ENCODE peak calls at places on chromosomes 13 and 19, in six cellular contexts. D, F, A, X, E and C are unnamed samples.

GRCh38 chr19:48169585-48169973 is 565 bp downstream of the LIG1 start:
- DNase-seq in E (peak), D (peak), X (peak), A (peak), F (peak), C (peak)

GRCh38 chr13:111906306-111906705 is 160.6 kb upstream of the SOX1 start:
- DNase-seq in A (no peak), F (peak), E (peak), D (no peak), X (no peak), C (no peak)

GRCh38 chr13:52879950-52880650 is 31.7 kb upstream of the PCDH8 start:
- DNase-seq in A (no peak), X (no peak), E (no peak), F (no peak), D (no peak), C (no peak)

GRCh38 chr19:31611348-31611877 is 262.2 kb upstream of the TSHZ3 start:
- DNase-seq in D (no peak), E (no peak), F (no peak), A (no peak), X (no peak), C (no peak)

GRCh38 chr19:56091066-56091490 is 30.0 kb downstream of the ZNF787 start:
- DNase-seq in A (peak), E (no peak), F (no peak), D (no peak), X (peak), C (peak)

GRCh38 chr19:42024622-42025111 is 30.6 kb upstream of the ATP1A3 start:
- DNase-seq in X (peak), D (no peak), F (no peak), E (no peak), A (no peak), C (no peak)

GRCh38 chr19:13016245-13016627 is 21.0 kb downstream of the NFIX start:
- DNase-seq in X (no peak), A (no peak), E (no peak), D (no peak), F (no peak), C (no peak)

GRCh38 chr13:98535501-98536357 is 41.2 kb downstream of the STK24 start:
- DNase-seq in E (no peak), A (no peak), D (no peak), X (peak), F (no peak), C (peak)

GRCh38 chr19:16078311-16078758 is 2.0 kb downstream of the TPM4 start:
- DNase-seq in F (no peak), E (no peak), D (peak), A (peak), X (no peak), C (peak)

GRCh38 chr19:46416077-46416709 is 2.8 kb upstream of the CCDC8 start:
- DNase-seq in A (peak), X (peak), D (no peak), F (no peak), E (peak), C (peak)

GRCh38 chr13:79810671-79811070 is 329.7 kb downstream of the NDFIP2 start:
- DNase-seq in F (no peak), E (no peak), A (no peak), D (no peak), X (peak), C (peak)

GRCh38 chr13:102591988-102592781 is 4.6 kb upstream of the TPP2 start:
- DNase-seq in D (peak), F (peak), A (peak), X (peak), E (peak), C (peak)

GRCh38 chr13:37715606-37716015 is 117.0 kb upstream of the POSTN start:
- DNase-seq in X (peak), F (no peak), E (peak), D (no peak), A (no peak), C (peak)

GRCh38 chr19:22918221-22918620 is 84.8 kb downstream of the ZNF728 start:
- DNase-seq in X (no peak), F (no peak), A (no peak), D (no peak), E (no peak), C (no peak)

GRCh38 chr13:40313269-40314200 is 352.9 kb downstream of the FOXO1 start:
- DNase-seq in F (no peak), E (no peak), D (no peak), A (no peak), X (no peak), C (no peak)

GRCh38 chr13:105962080-105962479 is 573.4 kb downstream of the EFNB2 start:
- DNase-seq in A (peak), X (no peak), D (no peak), E (no peak), F (no peak), C (no peak)

GRCh38 chr13:28819748-28820098 is 416 bp upstream of the MTUS2 start:
- DNase-seq in D (no peak), A (peak), E (no peak), X (peak), F (no peak), C (peak)

GRCh38 chr19:23461120-23461519 is 65.8 kb upstream of the ZNF91 start:
- DNase-seq in D (no peak), F (no peak), E (no peak), A (no peak), X (no peak), C (no peak)

GRCh38 chr19:41700381-41701195 is 7.8 kb upstream of the CEACAM5 start:
- DNase-seq in F (peak), E (peak), D (no peak), X (no peak), A (no peak), C (no peak)

GRCh38 chr19:13102416-13102665 is 317 bp downstream of the LYL1 start:
- DNase-seq in F (no peak), E (no peak), X (no peak), A (no peak), D (no peak), C (no peak)

GRCh38 chr13:29925457-29925856 is 75.0 kb upstream of the UBL3 start:
- DNase-seq in X (peak), E (peak), F (peak), A (peak), D (no peak), C (peak)

GRCh38 chr19:6062961-6063575 is 47.2 kb downstream of the RFX2 start:
- DNase-seq in A (no peak), X (no peak), F (no peak), D (no peak), E (peak), C (no peak)

GRCh38 chr13:20738616-20739015 is 35.1 kb downstream of the IL17D start:
- DNase-seq in A (no peak), X (no peak), D (no peak), E (no peak), F (no peak), C (no peak)

GRCh38 chr19:3986260-3987041 is 1.2 kb upstream of the EEF2 start:
- DNase-seq in A (peak), E (no peak), D (peak), F (no peak), X (peak), C (peak)
- H3K4me3 ChIP-seq in A (no peak), E (peak), D (peak), F (no peak), X (peak), C (peak)

GRCh38 chr19:10093295-10094186 is 7.4 kb downstream of the SHFL start:
- DNase-seq in F (no peak), E (no peak), X (no peak), D (no peak), A (no peak), C (peak)

GRCh38 chr19:10092648-10093294 is 6.7 kb downstream of the SHFL start:
- DNase-seq in A (no peak), F (no peak), E (no peak), X (no peak), D (no peak), C (no peak)

GRCh38 chr19:10095622-10095947 is 6.9 kb downstream of the ANGPTL6 start:
- DNase-seq in D (no peak), A (no peak), F (no peak), X (no peak), E (no peak), C (no peak)

GRCh38 chr19:10096615-10096963 is 5.9 kb downstream of the ANGPTL6 start:
- DNase-seq in F (no peak), D (no peak), A (peak), X (no peak), E (peak), C (no peak)

GRCh38 chr19:10095948-10096614 is 6.4 kb downstream of the ANGPTL6 start:
- DNase-seq in D (peak), A (peak), E (peak), X (peak), F (peak), C (peak)
- H3K4me3 ChIP-seq in D (peak), A (no peak), E (peak), X (peak), F (peak), C (peak)

GRCh38 chr19:2051771-2052704 is 994 bp upstream of the MKNK2 start:
- DNase-seq in F (peak), A (peak), E (no peak), X (no peak), D (peak), C (no peak)
- H3K4me3 ChIP-seq in F (no peak), A (no peak), E (peak), X (no peak), D (peak), C (no peak)

GRCh38 chr19:1273263-1274041 is 1.9 kb upstream of the FAM174C start:
- DNase-seq in X (peak), F (no peak), E (no peak), A (no peak), D (no peak), C (no peak)
- H3K4me3 ChIP-seq in X (no peak), F (no peak), E (peak), A (no peak), D (no peak), C (no peak)

DNA sequence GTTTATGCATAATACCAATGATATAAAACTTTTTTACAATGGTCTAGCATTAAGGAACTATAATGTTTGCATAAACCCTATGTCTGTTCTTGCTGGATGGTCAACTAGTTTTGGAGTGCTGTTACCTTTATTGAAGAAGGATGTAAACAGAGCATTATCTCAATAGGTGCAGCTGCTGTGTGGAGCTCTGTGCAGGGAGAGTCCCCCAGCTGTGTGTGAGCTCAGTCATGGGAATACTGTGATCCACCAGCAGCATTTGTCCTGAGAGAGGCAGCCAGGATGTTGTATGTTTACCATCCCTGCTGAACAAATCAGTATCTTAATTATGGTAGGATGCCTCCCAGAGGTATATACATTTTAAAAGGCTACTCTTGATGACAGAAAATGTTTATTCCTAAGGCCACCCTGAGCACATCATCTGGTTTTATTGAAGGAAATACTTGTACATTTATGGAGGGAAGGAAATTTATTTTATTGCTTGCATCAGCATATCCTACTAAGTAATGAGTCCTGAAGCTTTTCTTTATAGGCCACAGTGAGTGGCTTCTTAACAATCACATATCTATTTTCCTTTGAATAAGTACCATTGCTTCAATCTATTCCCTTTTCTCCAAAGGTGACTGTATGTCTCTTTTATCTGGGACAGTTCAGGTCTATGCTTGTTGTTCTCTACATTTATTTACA is 11.7 kb downstream of the RAP2A start:
- DNase-seq in D (no peak), F (no peak), A (no peak), X (no peak), E (no peak), C (no peak)
- H3K4me3 ChIP-seq in D (no peak), F (no peak), A (no peak), X (no peak), E (no peak), C (no peak)

GRCh38 chr19:21472507-21472906 is 32.9 kb upstream of the ZNF429 start:
- DNase-seq in F (peak), X (no peak), E (no peak), D (no peak), A (no peak), C (no peak)

GRCh38 chr19:21468791-21469190 is 36.6 kb upstream of the ZNF429 start:
- DNase-seq in E (no peak), A (no peak), X (no peak), F (peak), D (no peak), C (no peak)

GRCh38 chr19:21474671-21475181 is 30.7 kb upstream of the ZNF429 start:
- DNase-seq in D (no peak), F (peak), X (peak), E (peak), A (peak), C (peak)
- H3K4me3 ChIP-seq in D (no peak), F (no peak), X (peak), E (peak), A (no peak), C (peak)

GRCh38 chr13:110722971-110723370 is 9.5 kb downstream of the ING1 start:
- DNase-seq in X (no peak), A (no peak), F (no peak), E (no peak), D (no peak), C (no peak)

GRCh38 chr13:110731072-110731471 is 17.6 kb downstream of the ING1 start:
- DNase-seq in E (no peak), A (peak), F (no peak), D (no peak), X (no peak), C (no peak)

GRCh38 chr13:110723598-110723997 is 10.1 kb downstream of the ING1 start:
- DNase-seq in X (no peak), D (no peak), F (no peak), E (no peak), A (no peak), C (no peak)

GRCh38 chr13:110726726-110727125 is 13.2 kb downstream of the ING1 start:
- DNase-seq in A (no peak), F (no peak), X (no peak), E (no peak), D (peak), C (no peak)
- H3K4me3 ChIP-seq in A (no peak), F (no peak), X (no peak), E (no peak), D (peak), C (no peak)

GRCh38 chr19:35590875-35591274 is 4.9 kb downstream of the PMIS2 start:
- DNase-seq in X (no peak), E (no peak), A (no peak), F (no peak), D (no peak), C (no peak)

GRCh38 chr19:35587326-35587725 is 1.4 kb downstream of the PMIS2 start:
- DNase-seq in X (no peak), D (no peak), F (no peak), A (no peak), E (no peak), C (peak)

GRCh38 chr19:35582760-35583159 is 3.2 kb upstream of the PMIS2 start:
- DNase-seq in D (no peak), A (no peak), X (no peak), F (no peak), E (no peak), C (no peak)

DNA sequence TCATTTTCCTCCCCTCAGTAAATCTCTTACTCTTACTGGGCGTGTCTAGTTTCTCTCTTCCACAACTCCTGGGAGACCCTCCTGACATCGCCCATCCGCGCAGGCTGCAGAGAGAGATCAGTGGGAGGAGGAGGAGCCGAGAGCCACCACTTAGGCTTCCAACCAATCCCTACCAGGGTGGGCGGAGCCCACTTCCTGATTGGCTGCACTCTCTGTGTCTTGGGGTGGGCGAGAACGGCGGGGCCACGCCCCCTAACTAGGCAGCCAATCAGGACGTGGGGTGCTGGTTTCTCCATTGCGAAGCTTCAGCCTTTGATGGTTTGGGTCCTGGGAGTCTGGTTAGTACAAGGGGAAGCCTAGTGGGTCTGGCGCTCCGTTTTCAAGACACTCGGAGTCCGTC is at the start of gene PMIS2:
- DNase-seq in F (no peak), A (no peak), X (no peak), E (no peak), D (peak), C (peak)
- H3K4me3 ChIP-seq in F (no peak), A (no peak), X (no peak), E (no peak), D (no peak), C (no peak)